ENCODE peak calls at places on chromosomes 4 and X, in six cellular contexts. P is GM23248, F is MM.1S, D is HCT116, H is SK-N-SH, C is PC-3. Y is an unnamed sample.
A peak's percentile ranks its signal among the peaks of the same experiment; 100 is the strongest.

GRCh38 chrX:154317391-154318000 is 21.9 kb downstream of the TKTL1 start:
- DNase-seq in P (peak; percentile 39), F (no peak), D (no peak), H (peak; percentile 51), C (peak; percentile 37), Y (peak; percentile 51)

GRCh38 chr4:67743194-67743593 is 11.0 kb downstream of the GNRHR start:
- DNase-seq in P (no peak), F (no peak), D (no peak), H (no peak), C (no peak), Y (no peak)

GRCh38 chr4:33831667-33832066 is 2412.6 kb downstream of the ARAP2 start:
- DNase-seq in P (peak; percentile 67), F (no peak), D (no peak), H (no peak), C (peak; percentile 6), Y (no peak)

GRCh38 chr4:184722798-184723197 is 11.1 kb downstream of the CENPU start:
- DNase-seq in P (no peak), F (no peak), D (no peak), H (no peak), C (peak; percentile 15), Y (no peak)

GRCh38 chr4:10942166-10942565 is 257.6 kb upstream of the CLNK start:
- DNase-seq in P (no peak), F (no peak), D (no peak), H (no peak), C (no peak), Y (no peak)

GRCh38 chrX:68983004-68983857 is 154.4 kb downstream of the EFNB1 start:
- DNase-seq in P (no peak), F (no peak), D (no peak), H (no peak), C (no peak), Y (no peak)

GRCh38 chr4:158458271-158458895 is 63.3 kb upstream of the RXFP1 start:
- DNase-seq in P (no peak), F (no peak), D (no peak), H (no peak), C (no peak), Y (no peak)

GRCh38 chr4:92035666-92036065 is 268.1 kb upstream of the GRID2 start:
- DNase-seq in P (peak; percentile 3), F (no peak), D (no peak), H (no peak), C (no peak), Y (no peak)

GRCh38 chr4:85555210-85555609 is 80.3 kb downstream of the ARHGAP24 start:
- DNase-seq in P (peak; percentile 47), F (no peak), D (no peak), H (no peak), C (no peak), Y (no peak)

GRCh38 chr4:159446266-159446976 is 343.5 kb downstream of the RAPGEF2 start:
- DNase-seq in P (peak; percentile 86), F (peak; percentile 64), D (peak; percentile 61), H (peak; percentile 63), C (peak; percentile 80), Y (peak; percentile 87)

GRCh38 chrX:65516756-65517155 is 17.8 kb downstream of the LAS1L start:
- DNase-seq in P (no peak), F (no peak), D (no peak), H (no peak), C (no peak), Y (no peak)

GRCh38 chrX:38768079-38768478 is 33.2 kb upstream of the MID1IP1 start:
- DNase-seq in P (peak; percentile 51), F (peak; percentile 27), D (no peak), H (peak; percentile 19), C (peak; percentile 52), Y (peak; percentile 49)

GRCh38 chr4:20532871-20533870 is 167.1 kb upstream of the PACRGL start:
- DNase-seq in P (peak; percentile 71), F (no peak), D (no peak), H (no peak), C (peak; percentile 60), Y (no peak)

GRCh38 chr4:149145803-149146202 is 669.8 kb downstream of the IQCM start:
- DNase-seq in P (peak; percentile 84), F (no peak), D (no peak), H (no peak), C (peak; percentile 26), Y (no peak)

GRCh38 chrX:103431316-103431715 is 55.0 kb downstream of the BEX3 start:
- DNase-seq in P (peak; percentile 44), F (no peak), D (no peak), H (no peak), C (peak; percentile 21), Y (no peak)

GRCh38 chr4:13597604-13598003 is 29.9 kb downstream of the BOD1L1 start:
- DNase-seq in P (peak; percentile 62), F (no peak), D (no peak), H (no peak), C (peak; percentile 29), Y (no peak)

GRCh38 chrX:123358457-123358856 is 174.4 kb downstream of the GRIA3 start:
- DNase-seq in P (no peak), F (no peak), D (no peak), H (no peak), C (no peak), Y (no peak)

GRCh38 chrX:123361371-123361770 is 177.3 kb downstream of the GRIA3 start:
- DNase-seq in P (no peak), F (no peak), D (no peak), H (no peak), C (peak; percentile 5), Y (no peak)

DNA sequence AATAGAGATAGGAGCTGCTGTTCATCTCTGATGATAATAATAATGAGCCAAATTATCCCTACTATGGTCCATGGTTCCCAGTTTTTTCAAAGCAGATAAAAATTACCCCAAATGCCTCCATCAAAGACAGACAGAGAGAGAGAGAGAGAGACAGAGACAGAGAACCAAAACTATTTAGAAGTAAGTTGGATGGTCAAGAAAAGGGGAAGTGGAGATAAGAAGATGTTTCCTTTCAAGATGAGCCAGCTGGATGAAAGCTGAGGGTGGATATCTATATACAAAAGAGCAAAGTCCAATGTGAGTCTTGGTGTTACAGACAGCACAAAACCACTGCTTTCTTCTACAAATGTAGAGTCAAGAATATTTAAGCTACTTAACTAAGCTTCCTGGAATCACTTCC is 173.9 kb downstream of the GRIA3 start:
- DNase-seq in P (no peak), F (no peak), D (no peak), H (no peak), C (no peak), Y (no peak)
- H3K9me2 ChIP-seq in P (no peaks in the 10 kb centered on the region), F (no peaks in the 10 kb centered on the region), D (no peaks in the 10 kb centered on the region), H (no peaks in the 10 kb centered on the region), C (no peaks in the 10 kb centered on the region), Y (no peaks in the 10 kb centered on the region)

DNA sequence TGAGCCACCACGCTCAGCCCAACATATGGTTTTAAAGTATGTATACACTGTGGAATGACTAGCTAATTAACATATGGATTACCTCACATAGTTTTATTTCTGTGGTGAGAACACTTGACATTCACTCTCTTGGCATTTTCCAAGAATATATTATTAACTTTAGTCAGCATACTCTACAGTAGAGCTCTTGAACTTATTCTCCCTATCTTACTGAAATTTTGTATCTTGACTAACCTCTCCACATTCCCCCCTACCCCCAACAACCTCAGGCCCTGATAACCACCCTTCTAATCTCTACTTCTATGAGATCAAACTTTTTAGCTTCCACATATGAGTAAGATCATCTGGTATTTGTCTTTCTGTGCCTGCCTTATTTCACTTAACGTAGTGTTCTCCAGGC is 38.6 kb upstream of the AGA start:
- DNase-seq in P (peak; percentile 51), F (no peak), D (no peak), H (no peak), C (no peak), Y (no peak)
- H3K4me2 ChIP-seq in P (no peak overlapping the region), F (no peak overlapping the region), D (no peak overlapping the region), H (no peak overlapping the region), C (no peak overlapping the region), Y (no peak overlapping the region)

GRCh38 chrX:7060444-7060843 is 87.1 kb upstream of the STS start:
- DNase-seq in P (no peak), F (no peak), D (no peak), H (no peak), C (no peak), Y (peak; percentile 56)
- H3K9ac ChIP-seq in P (no peak overlapping the region), F (no peak overlapping the region), D (no peak overlapping the region), H (no peak overlapping the region), C (no peak overlapping the region), Y (peak overlapping the region; percentile 70)

DNA sequence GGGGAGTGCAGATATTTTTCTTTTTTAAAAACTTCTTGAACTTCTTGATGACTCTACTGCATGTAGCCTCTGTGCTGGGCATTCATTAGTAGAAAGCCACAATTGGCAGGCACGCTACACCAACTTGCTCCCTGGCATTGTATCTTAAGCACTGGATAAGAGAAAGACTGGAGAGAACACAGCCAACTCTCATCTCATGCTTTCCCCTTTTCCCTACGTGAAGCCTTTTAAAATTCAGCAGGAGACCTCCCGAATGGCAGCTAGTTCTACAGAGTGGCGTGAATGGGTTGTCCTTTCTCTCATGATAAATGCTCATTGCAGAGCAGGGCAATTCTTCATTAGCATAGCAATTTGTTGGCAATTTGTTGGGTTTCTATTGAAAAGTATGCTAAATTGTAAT is 47.9 kb downstream of the SEPTIN11 start:
- DNase-seq in P (no peak), F (no peak), D (no peak), H (no peak), C (no peak), Y (no peak)
- H3K9me2 ChIP-seq in P (no peaks in the 10 kb centered on the region), F (no peaks in the 10 kb centered on the region), D (no peaks in the 10 kb centered on the region), H (no peaks in the 10 kb centered on the region), C (no peaks in the 10 kb centered on the region), Y (no peaks in the 10 kb centered on the region)

DNA sequence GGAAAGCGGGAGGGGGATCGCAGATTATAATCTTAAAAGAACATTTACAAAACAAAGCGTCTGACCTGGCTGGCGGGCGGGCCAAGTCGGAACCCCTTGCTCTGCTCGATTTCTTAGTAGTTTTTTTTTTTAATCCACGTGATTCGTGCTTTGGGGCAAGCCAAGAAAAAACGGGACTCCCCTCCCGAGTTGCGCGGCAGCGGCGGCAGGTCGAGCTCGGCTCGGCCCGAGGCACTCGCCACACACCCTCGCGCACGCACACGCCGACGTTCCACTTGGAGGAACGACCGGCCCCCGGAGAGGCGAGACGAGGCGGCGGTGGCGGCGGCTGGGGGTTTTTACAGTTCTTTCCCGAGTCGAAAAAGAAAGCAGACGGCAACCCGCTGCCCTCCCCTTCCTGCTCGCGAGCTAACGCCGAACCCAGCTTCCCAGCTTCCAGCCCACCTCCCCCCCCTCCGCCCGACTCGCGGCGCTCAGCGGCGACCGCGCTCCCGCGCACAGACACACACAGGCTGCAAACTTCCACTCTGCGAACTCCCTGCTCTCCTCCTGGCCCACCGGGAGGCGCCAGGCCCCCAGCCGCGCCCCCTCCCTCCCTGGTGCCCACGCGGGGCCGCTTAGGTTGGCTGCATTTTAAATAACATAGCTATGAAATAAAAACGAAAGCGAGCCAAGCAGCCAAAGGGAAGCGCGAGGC is 1.2 kb downstream of the BCOR start:
- DNase-seq in P (peak; percentile 64), F (peak; percentile 53), D (no peak), H (peak; percentile 64), C (peak; percentile 35), Y (peak; percentile 74)
- H3K4me2 ChIP-seq in P (peak overlapping the region; percentile 85), F (peak overlapping the region; percentile 32), D (peak overlapping the region; percentile 85), H (peak overlapping the region; percentile 85), C (peak overlapping the region; percentile 99), Y (peak overlapping the region; percentile 78)

DNA sequence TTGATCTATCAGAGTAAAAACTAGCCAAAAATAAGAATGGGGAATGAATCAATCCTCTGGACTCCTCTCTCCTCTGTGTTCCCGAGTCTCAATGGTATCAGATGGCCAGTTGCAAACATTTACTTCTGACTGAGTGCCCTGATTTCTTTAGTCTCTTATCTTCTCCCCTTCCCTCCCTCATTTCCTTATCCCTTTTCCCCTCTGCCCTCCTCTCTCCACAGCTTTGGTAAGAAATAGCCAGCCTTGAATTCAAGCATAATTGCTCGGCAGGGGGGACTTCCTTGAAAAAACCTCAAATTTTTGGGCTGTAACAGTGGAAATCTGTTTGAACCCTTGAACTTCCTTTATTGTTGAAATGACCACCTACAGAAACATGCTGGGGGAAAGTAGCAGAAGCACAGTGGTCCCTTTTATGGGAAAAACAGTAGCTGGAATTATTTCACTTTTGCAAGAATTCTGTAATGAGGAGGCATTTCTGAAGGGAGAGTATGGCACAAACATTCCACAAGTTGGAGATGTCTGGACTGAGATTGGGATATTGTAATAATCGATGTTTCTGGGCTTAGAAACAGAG is 40.3 kb downstream of the NHS start:
- DNase-seq in P (no peak), F (no peak), D (no peak), H (no peak), C (no peak), Y (no peak)
- H3K9ac ChIP-seq in P (no peak overlapping the region), F (no peak overlapping the region), D (no peak overlapping the region), H (no peak overlapping the region), C (no peak overlapping the region), Y (no peak overlapping the region)